ENCODE peak calls at places on chromosomes 3 and 15, in ten cellular contexts. U is GM10248; P is fibroblast of mammary gland; J is HTR-8/SVneo; R is MM.1S; E is activated naive CD8-positive, alpha-beta T cell treated with anti-CD3 and anti-CD28 coated beads, Interleukin-2, amount 50 U/mL, for 24 hours; T is ELR; N is left cardiac atrium; I is NCI-H1092 treated with DMSO at 0.1 percent for 48 hours; S is effector CD4-positive, alpha-beta T cell. Y is an unnamed sample.
A peak's percentile ranks its signal among the peaks of the same experiment; 100 is the strongest.

GRCh38 chr3:160038862-160039562 is 50.4 kb downstream of the IL12A start:
- DNase-seq in S (no peak), P (no peak), U (peak; percentile 41), R (no peak), J (no peak), I (peak; percentile 23), E (peak; percentile 14), N (peak; percentile 37), T (no peak), Y (peak; percentile 70)

GRCh38 chr15:88529021-88529630 is 17.4 kb downstream of the DET1 start:
- DNase-seq in S (no peak), I (no peak), N (no peak), J (no peak), P (peak; percentile 79), U (no peak), R (no peak), E (no peak), T (peak; percentile 29), Y (peak; percentile 2)

GRCh38 chr3:127263586-127264231 is 24.1 kb downstream of the PRR20G start:
- DNase-seq in N (no peak), T (no peak), E (no peak), R (no peak), I (no peak), U (no peak), J (no peak), S (no peak), P (no peak), Y (no peak)

GRCh38 chr3:194745427-194746184 is 59.9 kb downstream of the FAM43A start:
- DNase-seq in J (no peak), S (no peak), P (no peak), R (no peak), I (no peak), E (no peak), N (no peak), U (no peak), T (no peak), Y (no peak)

GRCh38 chr15:75177360-75178071 is 24.2 kb upstream of the C15orf39 start:
- DNase-seq in J (no peak), P (peak; percentile 10), S (no peak), R (peak; percentile 47), I (no peak), T (no peak), E (no peak), N (no peak), U (no peak), Y (peak; percentile 63)

GRCh38 chr15:38531509-38531908 is 33.1 kb downstream of the RASGRP1 start:
- DNase-seq in R (no peak), P (peak; percentile 54), T (peak; percentile 54), U (no peak), N (no peak), S (no peak), J (peak; percentile 26), I (no peak), E (no peak), Y (no peak)

GRCh38 chr3:120634539-120634938 is 38.4 kb downstream of the NDUFB4 start:
- DNase-seq in N (no peak), S (no peak), J (no peak), R (no peak), I (no peak), T (peak; percentile 21), E (no peak), U (no peak), P (no peak), Y (peak; percentile 47)

GRCh38 chr15:61518191-61518950 is 289.3 kb upstream of the RORA start:
- DNase-seq in T (peak; percentile 16), P (peak; percentile 42), S (no peak), E (no peak), R (no peak), U (no peak), J (no peak), N (no peak), I (no peak), Y (no peak)

GRCh38 chr15:96442076-96442475 is 111.6 kb downstream of the NR2F2 start:
- DNase-seq in E (no peak), S (no peak), U (no peak), J (no peak), R (no peak), I (no peak), P (no peak), T (no peak), N (no peak), Y (no peak)